ENCODE peak calls at places on chromosomes 12 and 14, in five cellular contexts. I is keratinocyte, W is IMR-90, N is adrenal gland, P is pancreas. Q is an unnamed sample. For H3K4me1 and H3K36me3, the result is how much of the 10 kb centered on the place peaks cover.

GRCh38 chr14:104110491-104111209 is 25.1 kb downstream of the ASPG start:
- DNase-seq in W (no peak), I (no peak), P (no peak), N (no peak), Q (peak)

GRCh38 chr14:32603992-32604391 is 274.9 kb downstream of the AKAP6 start:
- DNase-seq in P (no peak), W (no peak), N (no peak), I (no peak), Q (no peak)

GRCh38 chr14:76863724-76864407 is 37.7 kb downstream of the LRRC74A start:
- DNase-seq in I (no peak), P (no peak), W (no peak), N (peak), Q (peak)

GRCh38 chr12:68374315-68374982 is 42.3 kb upstream of the MDM1 start:
- DNase-seq in I (no peak), N (no peak), W (no peak), P (no peak), Q (no peak)

GRCh38 chr14:79418649-79419415 is 792.5 kb downstream of the DIO2 start:
- DNase-seq in I (no peak), P (no peak), W (no peak), N (no peak), Q (no peak)

GRCh38 chr12:49201595-49202295 is 12.9 kb upstream of the TUBA1A start:
- DNase-seq in N (peak), I (no peak), W (peak), P (no peak), Q (no peak)

GRCh38 chr12:56487448-56488040 is 417 bp downstream of the GLS2 start:
- DNase-seq in N (peak), P (peak), W (no peak), I (no peak), Q (peak)

GRCh38 chr14:93936245-93936644 is 9.1 kb downstream of the FAM181A start:
- DNase-seq in I (no peak), W (no peak), P (no peak), N (no peak), Q (no peak)

GRCh38 chr12:122584177-122584576 is 57.1 kb downstream of the KNTC1 start:
- DNase-seq in I (no peak), W (no peak), N (no peak), P (no peak), Q (no peak)

GRCh38 chr12:79557690-79558315 is 133.0 kb downstream of the PAWR start:
- DNase-seq in W (no peak), I (no peak), P (no peak), N (no peak), Q (no peak)

GRCh38 chr12:47079894-47080724 is at the start of gene AMIGO2:
- DNase-seq in W (peak), I (no peak), P (peak), N (peak), Q (peak)
- H3K4me1 ChIP-seq in W (under half), I (half or more), P (under half), N (under half), Q (under half)

GRCh38 chr14:34775922-34776321 is 61.5 kb upstream of the CFL2 start:
- DNase-seq in P (no peak), I (no peak), N (no peak), W (no peak), Q (no peak)
- H3K36me3 ChIP-seq in P (under half), I (under half), N (under half), W (under half), Q (under half)

GRCh38 chr12:116189692-116190091 is 87.8 kb downstream of the MED13L start:
- DNase-seq in I (no peak), N (no peak), P (no peak), W (no peak), Q (no peak)
- H3K4me1 ChIP-seq in I (under half), N (under half), P (under half), W (under half), Q (under half)

GRCh38 chr12:8969861-8970411 is 19.4 kb upstream of the KLRG1 start:
- DNase-seq in W (no peak), I (no peak), P (no peak), N (no peak), Q (no peak)

GRCh38 chr12:8968761-8969160 is 19.3 kb upstream of the M6PR start:
- DNase-seq in I (no peak), P (no peak), W (no peak), N (no peak), Q (no peak)

DNA sequence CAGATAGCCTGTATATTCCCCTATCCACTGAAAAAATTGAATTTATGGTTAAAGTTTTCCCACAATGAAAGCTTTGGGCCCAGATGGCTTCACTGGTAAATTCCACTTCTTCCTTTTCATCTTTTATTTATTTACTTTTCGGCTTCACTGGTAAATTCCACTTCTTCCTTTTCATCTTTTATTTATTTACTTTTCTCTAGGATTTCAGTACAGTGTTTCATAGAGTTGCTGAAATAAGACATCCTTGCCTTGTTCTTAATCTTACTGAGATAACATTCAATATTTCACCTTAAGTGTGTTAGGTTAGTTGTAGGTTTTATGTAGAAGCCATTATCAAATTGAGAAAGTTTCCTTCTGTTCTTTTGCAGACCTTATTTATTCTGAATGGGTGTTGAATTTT is 18.9 kb upstream of the KLRG1 start:
- DNase-seq in N (no peak), P (no peak), I (no peak), W (no peak), Q (no peak)
- H3K36me3 ChIP-seq in N (under half), P (under half), I (under half), W (under half), Q (under half)

DNA sequence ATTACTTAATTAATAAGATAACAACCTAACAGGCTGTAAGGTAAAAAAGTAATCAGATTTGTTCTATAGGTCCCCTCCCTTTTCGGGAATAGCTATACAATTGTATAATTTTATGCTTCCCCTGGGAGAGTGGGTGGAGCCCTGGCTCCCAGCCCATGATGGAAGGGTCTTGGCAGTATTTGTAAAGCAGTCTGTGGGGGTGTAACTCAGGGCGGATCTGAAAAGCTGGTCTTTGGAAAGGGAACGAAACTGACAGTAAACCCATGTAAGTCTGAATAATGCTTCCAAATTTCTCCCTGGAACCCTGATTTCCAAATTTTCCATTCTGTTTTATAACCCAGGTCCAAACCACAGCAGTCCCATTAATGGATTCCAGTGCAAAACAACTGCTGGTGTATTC is 110.4 kb downstream of the DAD1 start:
- DNase-seq in P (no peak), W (no peak), I (no peak), N (no peak), Q (no peak)
- H3K4me1 ChIP-seq in P (under half), W (under half), I (under half), N (under half), Q (under half)

DNA sequence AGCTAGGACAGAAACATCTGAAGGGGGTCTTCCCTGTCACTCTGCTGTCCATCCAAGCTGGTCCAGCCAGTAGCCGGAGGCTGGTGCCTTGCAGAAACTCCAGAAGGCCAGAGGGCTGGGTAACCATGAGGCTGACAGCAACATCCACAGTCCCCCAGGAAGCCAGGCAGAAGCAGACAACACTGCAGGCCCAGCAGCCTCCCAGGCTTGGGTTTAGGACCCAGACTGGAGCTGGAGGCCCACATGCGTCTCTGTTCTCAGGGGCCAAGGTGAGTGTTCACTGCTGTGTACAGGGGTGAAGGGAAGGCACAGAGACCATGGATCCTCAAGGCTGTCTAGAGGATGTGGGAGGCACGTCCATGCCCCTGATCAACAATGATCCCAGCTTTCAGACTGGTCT is 136.4 kb upstream of the PRMT8 start:
- DNase-seq in N (no peak), P (no peak), I (no peak), W (no peak), Q (no peak)
- H3K36me3 ChIP-seq in N (under half), P (under half), I (under half), W (under half), Q (under half)

GRCh38 chr12:110281549-110282342 is 699 bp downstream of the ATP2A2 start:
- DNase-seq in W (peak), I (no peak), P (peak), N (peak), Q (peak)
- H3K4me1 ChIP-seq in W (under half), I (under half), P (under half), N (under half), Q (under half)

Q was measured in aorta.